ENCODE peak calls at places on chromosome 20, in seven cellular contexts. One of them, this sample, is unnamed.

GRCh38 chr20:58374906-58375760 is 13.9 kb upstream of the VAPB start:
- DNase-seq in adrenal gland: peak
- DNase-seq in cardiac muscle cell: peak
- DNase-seq in tibial artery: no peak
- DNase-seq in keratinocyte: no peak
- DNase-seq in CD8-positive, alpha-beta T cell: no peak
- DNase-seq in Peyer's patch: no peak
- DNase-seq in this sample: no peak

GRCh38 chr20:5687884-5688283 is 62.3 kb upstream of the SHLD1 start:
- DNase-seq in adrenal gland: no peak
- DNase-seq in cardiac muscle cell: no peak
- DNase-seq in tibial artery: no peak
- DNase-seq in keratinocyte: no peak
- DNase-seq in CD8-positive, alpha-beta T cell: no peak
- DNase-seq in Peyer's patch: no peak
- DNase-seq in this sample: no peak

GRCh38 chr20:62816031-62816878 is 595 bp upstream of the COL9A3 start:
- DNase-seq in adrenal gland: no peak
- DNase-seq in cardiac muscle cell: peak
- DNase-seq in tibial artery: no peak
- DNase-seq in keratinocyte: no peak
- DNase-seq in CD8-positive, alpha-beta T cell: no peak
- DNase-seq in Peyer's patch: no peak
- DNase-seq in this sample: no peak

GRCh38 chr20:56759741-56760278 is 130.7 kb downstream of the TFAP2C start:
- DNase-seq in adrenal gland: no peak
- DNase-seq in cardiac muscle cell: no peak
- DNase-seq in tibial artery: no peak
- DNase-seq in keratinocyte: no peak
- DNase-seq in CD8-positive, alpha-beta T cell: no peak
- DNase-seq in Peyer's patch: no peak
- DNase-seq in this sample: no peak

GRCh38 chr20:49794336-49795124 is 18.1 kb upstream of the SLC9A8 start:
- DNase-seq in adrenal gland: peak
- DNase-seq in cardiac muscle cell: no peak
- DNase-seq in tibial artery: peak
- DNase-seq in keratinocyte: no peak
- DNase-seq in CD8-positive, alpha-beta T cell: peak
- DNase-seq in Peyer's patch: peak
- DNase-seq in this sample: no peak

GRCh38 chr20:2986466-2986865 is 57.0 kb upstream of the GNRH2 start:
- DNase-seq in adrenal gland: no peak
- DNase-seq in cardiac muscle cell: no peak
- DNase-seq in tibial artery: no peak
- DNase-seq in keratinocyte: no peak
- DNase-seq in CD8-positive, alpha-beta T cell: no peak
- DNase-seq in Peyer's patch: no peak
- DNase-seq in this sample: no peak

GRCh38 chr20:46717818-46718541 is 8.5 kb downstream of the SLC2A10 start:
- DNase-seq in adrenal gland: no peak
- DNase-seq in cardiac muscle cell: no peak
- DNase-seq in tibial artery: no peak
- DNase-seq in keratinocyte: no peak
- DNase-seq in CD8-positive, alpha-beta T cell: no peak
- DNase-seq in Peyer's patch: no peak
- DNase-seq in this sample: no peak

GRCh38 chr20:51095755-51096509 is 73.0 kb upstream of the KCNG1 start:
- DNase-seq in adrenal gland: no peak
- DNase-seq in cardiac muscle cell: no peak
- DNase-seq in tibial artery: no peak
- DNase-seq in keratinocyte: no peak
- DNase-seq in CD8-positive, alpha-beta T cell: no peak
- DNase-seq in Peyer's patch: no peak
- DNase-seq in this sample: no peak

GRCh38 chr20:45919536-45919933 is 7.6 kb upstream of the PLTP start:
- DNase-seq in adrenal gland: peak
- DNase-seq in cardiac muscle cell: no peak
- DNase-seq in tibial artery: peak
- DNase-seq in keratinocyte: no peak
- DNase-seq in CD8-positive, alpha-beta T cell: no peak
- DNase-seq in Peyer's patch: no peak
- DNase-seq in this sample: no peak

GRCh38 chr20:49660912-49661311 is 52.8 kb downstream of the B4GALT5 start:
- DNase-seq in adrenal gland: no peak
- DNase-seq in cardiac muscle cell: no peak
- DNase-seq in tibial artery: no peak
- DNase-seq in keratinocyte: no peak
- DNase-seq in CD8-positive, alpha-beta T cell: no peak
- DNase-seq in Peyer's patch: no peak
- DNase-seq in this sample: no peak

GRCh38 chr20:50635676-50636600 is 55.4 kb downstream of the RIPOR3 start:
- DNase-seq in adrenal gland: peak
- DNase-seq in cardiac muscle cell: peak
- DNase-seq in tibial artery: peak
- DNase-seq in keratinocyte: no peak
- DNase-seq in CD8-positive, alpha-beta T cell: peak
- DNase-seq in Peyer's patch: peak
- DNase-seq in this sample: no peak

GRCh38 chr20:46683939-46684750 is 5.1 kb downstream of the TP53RK start:
- DNase-seq in adrenal gland: peak
- DNase-seq in cardiac muscle cell: peak
- DNase-seq in tibial artery: peak
- DNase-seq in keratinocyte: no peak
- DNase-seq in CD8-positive, alpha-beta T cell: no peak
- DNase-seq in Peyer's patch: no peak
- DNase-seq in this sample: no peak

GRCh38 chr20:17872434-17872833 is 96.2 kb downstream of the SNX5 start:
- DNase-seq in adrenal gland: no peak
- DNase-seq in cardiac muscle cell: no peak
- DNase-seq in tibial artery: peak
- DNase-seq in keratinocyte: no peak
- DNase-seq in CD8-positive, alpha-beta T cell: no peak
- DNase-seq in Peyer's patch: no peak
- DNase-seq in this sample: no peak

GRCh38 chr20:58652606-58653303 is 1.7 kb downstream of the STX16 start:
- DNase-seq in adrenal gland: no peak
- DNase-seq in cardiac muscle cell: no peak
- DNase-seq in tibial artery: no peak
- DNase-seq in keratinocyte: no peak
- DNase-seq in CD8-positive, alpha-beta T cell: no peak
- DNase-seq in Peyer's patch: no peak
- DNase-seq in this sample: no peak

GRCh38 chr20:32507998-32508774 is 76.9 kb downstream of the NOL4L start:
- DNase-seq in adrenal gland: peak
- DNase-seq in cardiac muscle cell: no peak
- DNase-seq in tibial artery: no peak
- DNase-seq in keratinocyte: no peak
- DNase-seq in CD8-positive, alpha-beta T cell: no peak
- DNase-seq in Peyer's patch: peak
- DNase-seq in this sample: no peak

GRCh38 chr20:59850018-59850641 is 83.3 kb downstream of the SYCP2 start:
- DNase-seq in adrenal gland: no peak
- DNase-seq in cardiac muscle cell: peak
- DNase-seq in tibial artery: no peak
- DNase-seq in keratinocyte: no peak
- DNase-seq in CD8-positive, alpha-beta T cell: no peak
- DNase-seq in Peyer's patch: no peak
- DNase-seq in this sample: no peak

GRCh38 chr20:63690898-63691710 is 5.3 kb upstream of the TNFRSF6B start:
- DNase-seq in adrenal gland: peak
- DNase-seq in cardiac muscle cell: no peak
- DNase-seq in tibial artery: peak
- DNase-seq in keratinocyte: no peak
- DNase-seq in CD8-positive, alpha-beta T cell: no peak
- DNase-seq in Peyer's patch: no peak
- DNase-seq in this sample: no peak

DNA sequence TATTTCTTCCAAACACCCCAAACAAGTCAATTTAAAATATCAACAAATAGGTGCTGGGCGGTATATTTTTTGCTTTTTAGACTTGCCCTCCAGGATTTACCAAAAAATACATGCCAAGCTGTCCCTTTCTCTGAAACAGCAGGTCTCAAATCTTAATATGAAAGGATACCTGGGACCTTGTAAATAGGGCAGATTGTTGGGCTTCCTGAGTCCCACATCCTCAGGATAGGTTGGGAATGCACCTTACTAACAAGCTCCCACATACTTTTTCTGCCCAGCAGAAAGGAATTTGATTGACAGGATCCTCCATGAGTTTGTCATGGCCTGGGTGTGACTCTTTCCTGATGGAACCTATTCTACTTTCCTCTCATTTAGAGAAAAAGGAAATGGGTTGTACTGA is 4.9 kb upstream of the SLC24A3 start:
- DNase-seq in adrenal gland: no peak
- DNase-seq in cardiac muscle cell: no peak
- DNase-seq in tibial artery: no peak
- DNase-seq in keratinocyte: no peak
- DNase-seq in CD8-positive, alpha-beta T cell: no peak
- DNase-seq in Peyer's patch: no peak
- DNase-seq in this sample: no peak
- H3K4me3 ChIP-seq in adrenal gland: no peak
- H3K4me3 ChIP-seq in cardiac muscle cell: no peak
- H3K4me3 ChIP-seq in tibial artery: no peak
- H3K4me3 ChIP-seq in keratinocyte: no peak
- H3K4me3 ChIP-seq in CD8-positive, alpha-beta T cell: no peak
- H3K4me3 ChIP-seq in Peyer's patch: no peak
- H3K4me3 ChIP-seq in this sample: no peak

GRCh38 chr20:53294804-53295203 is 298.8 kb downstream of the ZNF217 start:
- DNase-seq in adrenal gland: no peak
- DNase-seq in cardiac muscle cell: no peak
- DNase-seq in tibial artery: no peak
- DNase-seq in keratinocyte: no peak
- DNase-seq in CD8-positive, alpha-beta T cell: no peak
- DNase-seq in Peyer's patch: no peak
- DNase-seq in this sample: no peak

GRCh38 chr20:53296451-53297153 is 297.0 kb downstream of the ZNF217 start:
- DNase-seq in adrenal gland: no peak
- DNase-seq in cardiac muscle cell: no peak
- DNase-seq in tibial artery: no peak
- DNase-seq in keratinocyte: no peak
- DNase-seq in CD8-positive, alpha-beta T cell: no peak
- DNase-seq in Peyer's patch: no peak
- DNase-seq in this sample: no peak

GRCh38 chr20:53292347-53292746 is 301.3 kb downstream of the ZNF217 start:
- DNase-seq in adrenal gland: no peak
- DNase-seq in cardiac muscle cell: no peak
- DNase-seq in tibial artery: no peak
- DNase-seq in keratinocyte: no peak
- DNase-seq in CD8-positive, alpha-beta T cell: no peak
- DNase-seq in Peyer's patch: no peak
- DNase-seq in this sample: no peak

GRCh38 chr20:53287357-53288042 is 306.1 kb downstream of the ZNF217 start:
- DNase-seq in adrenal gland: no peak
- DNase-seq in cardiac muscle cell: no peak
- DNase-seq in tibial artery: no peak
- DNase-seq in keratinocyte: no peak
- DNase-seq in CD8-positive, alpha-beta T cell: no peak
- DNase-seq in Peyer's patch: no peak
- DNase-seq in this sample: no peak

GRCh38 chr20:53291548-53291947 is 302.1 kb downstream of the ZNF217 start:
- DNase-seq in adrenal gland: no peak
- DNase-seq in cardiac muscle cell: peak
- DNase-seq in tibial artery: no peak
- DNase-seq in keratinocyte: no peak
- DNase-seq in CD8-positive, alpha-beta T cell: no peak
- DNase-seq in Peyer's patch: no peak
- DNase-seq in this sample: no peak
- TF ChIP-seq CTCF in adrenal gland: no peak
- TF ChIP-seq CTCF in cardiac muscle cell: no peak
- TF ChIP-seq CTCF in tibial artery: no peak
- TF ChIP-seq CTCF in keratinocyte: peak
- TF ChIP-seq CTCF in CD8-positive, alpha-beta T cell: no peak
- TF ChIP-seq CTCF in Peyer's patch: no peak
- TF ChIP-seq CTCF in this sample: peak

GRCh38 chr20:19934792-19935491 is 82.2 kb upstream of the NAA20 start:
- DNase-seq in adrenal gland: peak
- DNase-seq in cardiac muscle cell: no peak
- DNase-seq in tibial artery: peak
- DNase-seq in keratinocyte: no peak
- DNase-seq in CD8-positive, alpha-beta T cell: no peak
- DNase-seq in Peyer's patch: peak
- DNase-seq in this sample: no peak
- H3K4me3 ChIP-seq in adrenal gland: no peak
- H3K4me3 ChIP-seq in cardiac muscle cell: no peak
- H3K4me3 ChIP-seq in tibial artery: peak
- H3K4me3 ChIP-seq in keratinocyte: peak
- H3K4me3 ChIP-seq in CD8-positive, alpha-beta T cell: no peak
- H3K4me3 ChIP-seq in Peyer's patch: peak
- H3K4me3 ChIP-seq in this sample: no peak

GRCh38 chr20:44885392-44886275 is at the start of gene YWHAB:
- DNase-seq in adrenal gland: peak
- DNase-seq in cardiac muscle cell: peak
- DNase-seq in tibial artery: peak
- DNase-seq in keratinocyte: peak
- DNase-seq in CD8-positive, alpha-beta T cell: peak
- DNase-seq in Peyer's patch: peak
- DNase-seq in this sample: peak
- TF ChIP-seq CTCF in adrenal gland: peak
- TF ChIP-seq CTCF in cardiac muscle cell: no peak
- TF ChIP-seq CTCF in tibial artery: peak
- TF ChIP-seq CTCF in keratinocyte: peak
- TF ChIP-seq CTCF in CD8-positive, alpha-beta T cell: no peak
- TF ChIP-seq CTCF in Peyer's patch: peak
- TF ChIP-seq CTCF in this sample: peak

GRCh38 chr20:20441259-20441658 is 73.4 kb downstream of the INSM1 start:
- DNase-seq in adrenal gland: no peak
- DNase-seq in cardiac muscle cell: no peak
- DNase-seq in tibial artery: no peak
- DNase-seq in keratinocyte: no peak
- DNase-seq in CD8-positive, alpha-beta T cell: no peak
- DNase-seq in Peyer's patch: no peak
- DNase-seq in this sample: no peak

GRCh38 chr20:20439602-20440001 is 71.7 kb downstream of the INSM1 start:
- DNase-seq in adrenal gland: no peak
- DNase-seq in cardiac muscle cell: no peak
- DNase-seq in tibial artery: no peak
- DNase-seq in keratinocyte: no peak
- DNase-seq in CD8-positive, alpha-beta T cell: no peak
- DNase-seq in Peyer's patch: no peak
- DNase-seq in this sample: no peak

GRCh38 chr20:20437314-20437713 is 69.4 kb downstream of the INSM1 start:
- DNase-seq in adrenal gland: no peak
- DNase-seq in cardiac muscle cell: no peak
- DNase-seq in tibial artery: no peak
- DNase-seq in keratinocyte: no peak
- DNase-seq in CD8-positive, alpha-beta T cell: no peak
- DNase-seq in Peyer's patch: no peak
- DNase-seq in this sample: no peak

GRCh38 chr20:20443509-20443908 is 75.6 kb downstream of the INSM1 start:
- DNase-seq in adrenal gland: no peak
- DNase-seq in cardiac muscle cell: no peak
- DNase-seq in tibial artery: no peak
- DNase-seq in keratinocyte: no peak
- DNase-seq in CD8-positive, alpha-beta T cell: no peak
- DNase-seq in Peyer's patch: no peak
- DNase-seq in this sample: no peak

DNA sequence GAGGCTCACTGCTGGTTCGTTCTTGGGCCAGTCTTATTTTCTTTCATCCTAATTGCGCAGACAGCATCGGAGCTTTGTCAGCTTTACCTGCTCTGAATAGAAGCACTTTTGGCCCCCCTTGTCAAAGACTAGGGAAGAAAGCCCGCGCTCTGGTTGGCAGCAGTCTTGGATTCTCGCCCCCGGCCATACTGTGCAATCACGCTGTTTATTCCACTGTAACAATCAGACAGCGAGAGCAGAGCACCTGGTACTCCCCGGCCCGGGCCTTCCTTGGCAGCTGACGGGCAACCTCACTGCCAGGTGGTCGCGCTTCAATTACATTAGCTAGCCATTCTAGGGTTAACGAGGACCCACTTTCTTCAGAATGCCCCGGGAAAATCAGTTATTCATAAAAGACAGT is 72.6 kb downstream of the INSM1 start:
- DNase-seq in adrenal gland: no peak
- DNase-seq in cardiac muscle cell: no peak
- DNase-seq in tibial artery: no peak
- DNase-seq in keratinocyte: no peak
- DNase-seq in CD8-positive, alpha-beta T cell: no peak
- DNase-seq in Peyer's patch: no peak
- DNase-seq in this sample: no peak
- H3K4me3 ChIP-seq in adrenal gland: no peak
- H3K4me3 ChIP-seq in cardiac muscle cell: no peak
- H3K4me3 ChIP-seq in tibial artery: no peak
- H3K4me3 ChIP-seq in keratinocyte: no peak
- H3K4me3 ChIP-seq in CD8-positive, alpha-beta T cell: no peak
- H3K4me3 ChIP-seq in Peyer's patch: no peak
- H3K4me3 ChIP-seq in this sample: no peak

This sample was measured in GM12864.